ENCODE peak calls at places on chromosomes 5 and 9, in six cellular contexts. F, L, Y, B, G and S are unnamed samples.

GRCh38 chr9:88691811-88692210 is 156.8 kb downstream of the NXNL2 start:
- DNase-seq in F (no peak), L (no peak), Y (no peak), B (peak), G (no peak), S (no peak)

GRCh38 chr5:110639307-110639902 is 87.1 kb downstream of the TMEM232 start:
- DNase-seq in F (no peak), L (no peak), Y (no peak), B (peak), G (no peak), S (no peak)

GRCh38 chr5:80195837-80196400 is 59.9 kb downstream of the SERINC5 start:
- DNase-seq in F (no peak), L (no peak), Y (no peak), B (no peak), G (no peak), S (no peak)

GRCh38 chr5:120866997-120867396 is 402.9 kb downstream of the PRR16 start:
- DNase-seq in F (no peak), L (no peak), Y (no peak), B (no peak), G (no peak), S (no peak)

GRCh38 chr5:141637266-141637692 is 482 bp downstream of the RELL2 start:
- DNase-seq in F (peak), L (peak), Y (peak), B (peak), G (peak), S (no peak)

GRCh38 chr5:143217065-143217803 is 186.3 kb downstream of the NR3C1 start:
- DNase-seq in F (no peak), L (peak), Y (no peak), B (peak), G (no peak), S (no peak)

GRCh38 chr5:110343616-110344015 is 382.9 kb downstream of the TMEM232 start:
- DNase-seq in F (no peak), L (no peak), Y (no peak), B (no peak), G (no peak), S (no peak)

GRCh38 chr9:124363326-124364096 is 51.7 kb downstream of the PSMB7 start:
- DNase-seq in F (no peak), L (no peak), Y (no peak), B (no peak), G (no peak), S (no peak)

GRCh38 chr9:121303456-121304451 is 35.8 kb downstream of the GSN start:
- DNase-seq in F (no peak), L (no peak), Y (peak), B (peak), G (no peak), S (no peak)

DNA sequence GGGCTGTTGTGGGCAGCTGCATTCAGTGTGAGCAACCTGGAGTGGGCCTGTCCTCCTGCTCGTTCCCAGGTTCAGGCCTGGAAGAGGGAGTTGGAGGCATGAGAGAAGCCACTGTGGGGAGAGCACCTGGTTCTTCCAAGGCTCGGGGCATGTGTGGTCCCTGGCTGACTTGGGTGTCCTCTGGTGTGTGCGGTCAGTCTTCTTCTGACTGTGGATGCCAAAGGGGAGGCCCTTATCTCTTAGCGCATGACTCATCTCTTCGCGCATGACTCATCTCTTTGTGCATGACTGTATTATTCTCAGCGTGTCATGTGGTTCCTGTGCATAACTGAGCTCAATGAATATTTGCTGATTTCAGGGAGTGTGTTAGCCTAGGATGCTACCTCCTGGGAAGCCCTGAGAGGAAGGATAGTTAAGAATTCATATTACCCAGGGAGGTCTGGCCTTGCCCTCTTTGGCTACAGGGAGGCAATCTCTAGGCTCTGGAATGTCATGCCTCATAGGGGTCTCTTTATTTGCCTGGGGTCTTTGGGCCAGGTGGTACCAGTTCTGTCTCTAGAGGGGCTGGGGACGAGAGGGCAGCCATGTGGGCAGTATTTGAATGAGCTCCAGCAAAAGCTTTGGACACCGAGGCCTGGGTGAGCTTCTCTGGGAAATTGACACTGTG is 188.7 kb downstream of the HSPA4 start:
- DNase-seq in F (no peak), L (peak), Y (no peak), B (peak), G (no peak), S (peak)
- H3K27ac ChIP-seq in F (no peak), L (peak), Y (no peak), B (no peak), G (no peak), S (peak)

GRCh38 chr9:73133042-73133651 is 18.5 kb upstream of the ANXA1 start:
- DNase-seq in F (no peak), L (no peak), Y (no peak), B (peak), G (no peak), S (no peak)
- H3K27ac ChIP-seq in F (peak), L (peak), Y (peak), B (peak), G (peak), S (peak)

DNA sequence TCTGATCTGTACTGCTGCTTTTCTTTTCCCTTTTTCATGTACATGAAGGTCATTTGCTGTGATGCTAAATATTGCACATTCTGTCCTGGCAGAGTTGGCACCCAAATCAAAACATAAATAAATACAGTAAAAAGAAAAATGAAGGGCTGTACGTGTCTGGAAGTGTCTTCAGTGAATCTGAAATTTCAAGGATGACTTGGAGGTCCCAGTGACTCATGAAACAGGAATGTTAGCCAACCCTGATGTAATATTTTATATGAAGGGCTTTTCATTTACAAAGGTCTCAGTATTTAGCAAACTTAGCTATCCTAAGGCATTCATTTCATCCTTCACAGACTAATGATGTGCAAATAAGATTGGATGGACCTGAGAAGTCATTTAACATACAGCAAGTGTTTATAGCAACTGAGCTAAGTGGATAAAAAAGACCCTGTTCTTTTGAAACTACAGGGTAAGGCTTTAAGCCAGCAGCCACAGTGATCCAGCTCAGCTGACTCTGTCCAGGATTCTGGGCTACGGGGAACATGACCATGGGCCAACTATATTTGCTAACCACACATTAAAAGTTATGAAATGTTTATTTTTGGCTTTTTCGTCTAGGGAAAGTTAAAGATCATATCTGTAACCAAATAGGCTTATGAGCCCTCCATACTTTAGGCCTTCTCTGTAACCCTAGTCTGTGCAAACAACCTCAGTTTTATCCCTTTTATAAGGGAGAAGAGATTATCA is 104.0 kb upstream of the DMRTA1 start:
- DNase-seq in F (no peak), L (peak), Y (no peak), B (peak), G (no peak), S (peak)
- H3K27ac ChIP-seq in F (no peak), L (no peak), Y (no peak), B (no peak), G (no peak), S (peak)

GRCh38 chr5:61657010-61657409 is 325.0 kb downstream of the ZSWIM6 start:
- DNase-seq in F (no peak), L (no peak), Y (no peak), B (no peak), G (no peak), S (no peak)
- H3K27ac ChIP-seq in F (no peak), L (no peak), Y (no peak), B (no peak), G (no peak), S (no peak)

DNA sequence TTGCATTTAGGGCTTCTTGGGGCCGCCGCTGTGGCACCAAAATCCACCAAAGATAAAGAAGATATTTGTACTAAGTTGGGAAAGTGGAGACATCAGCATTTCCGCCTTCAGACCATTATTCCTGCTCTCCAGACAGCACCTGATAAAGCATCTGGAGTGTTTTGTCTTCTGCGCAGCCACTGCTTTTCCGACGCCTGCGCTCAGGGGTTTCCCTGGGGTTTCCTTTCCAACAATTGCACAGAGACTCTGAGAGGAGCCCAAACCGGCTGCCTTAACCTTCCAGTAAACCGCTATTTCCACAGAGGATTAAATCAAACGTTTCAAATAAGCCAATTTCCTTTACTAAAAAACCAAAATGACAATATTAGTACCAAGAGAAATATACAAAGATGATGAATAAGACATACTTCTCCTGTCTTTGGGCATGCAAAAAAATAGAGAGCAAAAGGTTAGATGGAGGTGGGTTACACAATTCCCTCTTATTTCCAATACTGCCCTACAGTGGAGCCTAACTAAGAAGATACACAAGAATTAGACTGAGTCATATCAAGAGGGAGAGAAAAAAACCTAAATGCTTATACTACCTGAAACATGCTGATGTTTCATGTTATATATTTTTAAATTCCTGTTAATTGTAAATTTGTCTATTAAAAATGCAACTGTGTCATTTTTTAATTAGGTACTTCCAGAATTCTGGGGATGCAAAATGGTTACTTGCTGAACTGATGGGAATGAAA is 98.4 kb downstream of the MAPKAP1 start:
- DNase-seq in F (no peak), L (no peak), Y (no peak), B (no peak), G (no peak), S (no peak)
- H3K27ac ChIP-seq in F (no peak), L (no peak), Y (no peak), B (no peak), G (no peak), S (no peak)

DNA sequence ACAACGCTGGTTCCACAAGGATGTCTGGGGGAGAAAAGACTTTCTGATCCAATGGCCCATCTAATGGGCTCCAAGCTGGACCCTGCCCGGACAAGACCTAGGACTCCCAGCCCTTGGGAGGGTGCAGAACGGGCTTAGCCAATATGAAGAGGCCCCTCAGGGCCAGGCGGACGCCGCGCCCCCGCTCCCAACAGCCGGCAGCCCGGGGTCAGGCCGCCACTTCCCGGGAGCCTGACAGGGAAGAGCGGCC is 493 bp downstream of the P4HA2 start:
- DNase-seq in F (no peak), L (no peak), Y (no peak), B (no peak), G (no peak), S (no peak)
- H3K27ac ChIP-seq in F (peak), L (peak), Y (peak), B (peak), G (no peak), S (peak)

DNA sequence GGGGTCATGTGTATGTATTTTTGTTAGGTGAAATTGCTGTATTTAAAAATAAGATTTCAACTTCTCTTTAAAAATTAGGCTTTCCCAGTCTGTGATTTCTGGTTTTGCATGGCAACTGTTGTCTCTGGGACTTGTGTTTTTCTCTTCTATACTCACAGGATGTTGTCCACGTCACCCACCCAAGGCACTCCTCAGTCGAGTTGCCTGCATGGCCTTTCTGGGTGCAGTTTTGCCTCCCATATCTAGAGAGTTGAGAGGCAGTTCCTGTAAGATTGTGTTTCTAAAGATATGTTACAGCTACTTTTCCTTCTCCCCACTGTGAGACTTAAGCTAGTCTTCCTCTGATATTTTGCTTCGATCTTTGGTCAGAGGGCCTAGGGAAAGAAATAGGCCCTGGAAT is 2.3 kb upstream of the ASPN start:
- DNase-seq in F (no peak), L (no peak), Y (no peak), B (no peak), G (no peak), S (no peak)
- H3K27ac ChIP-seq in F (no peak), L (no peak), Y (no peak), B (no peak), G (no peak), S (peak)

GRCh38 chr9:97802276-97802675 is 50.8 kb upstream of the FOXE1 start:
- DNase-seq in F (no peak), L (peak), Y (no peak), B (peak), G (no peak), S (no peak)
- H3K27ac ChIP-seq in F (no peak), L (peak), Y (no peak), B (no peak), G (no peak), S (no peak)

GRCh38 chr5:66134407-66134843 is 9.7 kb upstream of the SREK1 start:
- DNase-seq in F (peak), L (no peak), Y (no peak), B (no peak), G (no peak), S (no peak)
- H3K27ac ChIP-seq in F (no peak), L (no peak), Y (no peak), B (no peak), G (no peak), S (no peak)